ENCODE peak calls at places on chromosomes 16 and 17, in five cellular contexts. T, F, C, H and A are unnamed samples. For H3K27me3 and H3K4me1, the result is how much of the 10 kb centered on the place peaks cover.

GRCh38 chr17:44383861-44384260 is 5.6 kb downstream of the ITGA2B start:
- DNase-seq in T (no peak), F (peak), C (no peak), H (no peak), A (no peak)

GRCh38 chr16:57889111-57889510 is 81.8 kb downstream of the CNGB1 start:
- DNase-seq in T (no peak), F (no peak), C (no peak), H (no peak), A (no peak)

GRCh38 chr17:82772026-82772425 is 20.2 kb downstream of the TBCD start:
- DNase-seq in T (no peak), F (no peak), C (peak), H (no peak), A (peak)

GRCh38 chr17:77038860-77039555 is 101.8 kb upstream of the SEC14L1 start:
- DNase-seq in T (no peak), F (peak), C (no peak), H (no peak), A (no peak)

GRCh38 chr17:38705523-38705802 is 390 bp downstream of the MLLT6 start:
- DNase-seq in T (no peak), F (no peak), C (no peak), H (no peak), A (no peak)

GRCh38 chr16:14564881-14565687 is 65.0 kb downstream of the PARN start:
- DNase-seq in T (no peak), F (no peak), C (peak), H (peak), A (peak)

GRCh38 chr16:83393196-83393981 is 414.4 kb upstream of the HSBP1 start:
- DNase-seq in T (no peak), F (no peak), C (peak), H (peak), A (no peak)

GRCh38 chr16:11705311-11705710 is 37.1 kb downstream of the SNN start:
- DNase-seq in T (no peak), F (no peak), C (no peak), H (no peak), A (no peak)

GRCh38 chr17:17985153-17985552 is 12.5 kb downstream of the DRC3 start:
- DNase-seq in T (no peak), F (no peak), C (no peak), H (no peak), A (no peak)

GRCh38 chr17:8680402-8680801 is 49.9 kb upstream of the MYH10 start:
- DNase-seq in T (no peak), F (no peak), C (no peak), H (no peak), A (no peak)

GRCh38 chr17:65228734-65229390 is 91.7 kb downstream of the RGS9 start:
- DNase-seq in T (peak), F (no peak), C (peak), H (no peak), A (peak)

GRCh38 chr17:2904135-2904534 is 107.9 kb downstream of the RAP1GAP2 start:
- DNase-seq in T (no peak), F (no peak), C (no peak), H (peak), A (peak)

GRCh38 chr17:66947311-66947710 is 17.2 kb upstream of the CACNG4 start:
- DNase-seq in T (no peak), F (no peak), C (no peak), H (no peak), A (no peak)

GRCh38 chr17:59427996-59428395 is 96.5 kb downstream of the YPEL2 start:
- DNase-seq in T (no peak), F (no peak), C (no peak), H (no peak), A (no peak)

GRCh38 chr16:25838724-25839186 is 147.0 kb downstream of the HS3ST4 start:
- DNase-seq in T (peak), F (no peak), C (peak), H (peak), A (peak)

GRCh38 chr16:15650698-15651161 is 685 bp downstream of the NDE1 start:
- DNase-seq in T (peak), F (peak), C (peak), H (peak), A (peak)

GRCh38 chr17:64148017-64148631 is 18.2 kb upstream of the ERN1 start:
- DNase-seq in T (no peak), F (no peak), C (peak), H (peak), A (no peak)

GRCh38 chr17:52170963-52171572 is 12.6 kb upstream of the CA10 start:
- DNase-seq in T (no peak), F (no peak), C (peak), H (peak), A (peak)

GRCh38 chr17:38980455-38981217 is 13.4 kb upstream of the FBXO47 start:
- DNase-seq in T (no peak), F (no peak), C (no peak), H (no peak), A (no peak)

GRCh38 chr17:64091116-64091515 is 38.8 kb downstream of the ERN1 start:
- DNase-seq in T (peak), F (no peak), C (peak), H (no peak), A (no peak)

GRCh38 chr17:53141731-53142130 is 681.0 kb upstream of the KIF2B start:
- DNase-seq in T (no peak), F (no peak), C (no peak), H (no peak), A (no peak)

GRCh38 chr16:984736-985135 is 3.2 kb downstream of the SOX8 start:
- DNase-seq in T (no peak), F (no peak), C (no peak), H (no peak), A (no peak)

GRCh38 chr17:71438631-71439146 is 682.1 kb upstream of the SOX9 start:
- DNase-seq in T (no peak), F (no peak), C (peak), H (no peak), A (no peak)

GRCh38 chr17:60161598-60162330 is 12.0 kb downstream of the CA4 start:
- DNase-seq in T (no peak), F (no peak), C (no peak), H (no peak), A (no peak)

GRCh38 chr17:63446981-63447687 is 1.0 kb upstream of the CYB561 start:
- DNase-seq in T (peak), F (no peak), C (peak), H (no peak), A (peak)

GRCh38 chr16:67641779-67642708 is 2.9 kb upstream of the CARMIL2 start:
- DNase-seq in T (no peak), F (peak), C (peak), H (peak), A (peak)

GRCh38 chr16:24070851-24071250 is 185.3 kb upstream of the CACNG3 start:
- DNase-seq in T (peak), F (no peak), C (peak), H (peak), A (peak)

GRCh38 chr17:38710985-38711384 is 5.9 kb downstream of the MLLT6 start:
- DNase-seq in T (no peak), F (no peak), C (no peak), H (no peak), A (no peak)

GRCh38 chr16:54875443-54875842 is 55.2 kb upstream of the IRX5 start:
- DNase-seq in T (no peak), F (no peak), C (no peak), H (no peak), A (no peak)

GRCh38 chr17:77899494-77899893 is 59.0 kb upstream of the TNRC6C start:
- DNase-seq in T (no peak), F (peak), C (no peak), H (peak), A (no peak)

GRCh38 chr16:25707982-25708583 is 16.3 kb downstream of the HS3ST4 start:
- DNase-seq in T (no peak), F (no peak), C (peak), H (peak), A (peak)

GRCh38 chr17:63514974-63515373 is 8.2 kb upstream of the KCNH6 start:
- DNase-seq in T (no peak), F (no peak), C (no peak), H (peak), A (no peak)

GRCh38 chr17:1188812-1189211 is 9.0 kb upstream of the ABR start:
- DNase-seq in T (no peak), F (peak), C (no peak), H (peak), A (no peak)

GRCh38 chr16:73056383-73056782 is 8.5 kb upstream of the ZFHX3 start:
- DNase-seq in T (no peak), F (peak), C (no peak), H (no peak), A (no peak)

GRCh38 chr17:2237521-2237921 is 66.1 kb downstream of the SMG6 start:
- DNase-seq in T (no peak), F (no peak), C (no peak), H (no peak), A (no peak)

GRCh38 chr17:67392111-67392510 is 15.0 kb downstream of the PITPNC1 start:
- DNase-seq in T (no peak), F (no peak), C (no peak), H (no peak), A (no peak)

GRCh38 chr16:1779741-1780676 is 2.4 kb downstream of the SPSB3 start:
- DNase-seq in T (no peak), F (no peak), C (no peak), H (no peak), A (no peak)

GRCh38 chr17:56148333-56148732 is 4.9 kb upstream of the ANKFN1 start:
- DNase-seq in T (no peak), F (no peak), C (no peak), H (no peak), A (peak)

GRCh38 chr17:71769850-71770249 is 351.0 kb upstream of the SOX9 start:
- DNase-seq in T (no peak), F (no peak), C (no peak), H (no peak), A (no peak)

GRCh38 chr17:28494445-28495188 is 11.5 kb upstream of the FOXN1 start:
- DNase-seq in T (peak), F (peak), C (peak), H (peak), A (no peak)
- H3K27me3 ChIP-seq in T (under half), F (under half), C (under half), H (under half), A (under half)

GRCh38 chr16:89380681-89381080 is 109.7 kb downstream of the ANKRD11 start:
- DNase-seq in T (no peak), F (peak), C (no peak), H (no peak), A (no peak)

GRCh38 chr16:89384282-89384681 is 106.1 kb downstream of the ANKRD11 start:
- DNase-seq in T (no peak), F (no peak), C (no peak), H (no peak), A (no peak)

GRCh38 chr16:89385712-89386111 is 104.6 kb downstream of the ANKRD11 start:
- DNase-seq in T (no peak), F (no peak), C (no peak), H (no peak), A (no peak)

GRCh38 chr16:89381788-89382187 is 108.6 kb downstream of the ANKRD11 start:
- DNase-seq in T (no peak), F (no peak), C (no peak), H (no peak), A (no peak)

DNA sequence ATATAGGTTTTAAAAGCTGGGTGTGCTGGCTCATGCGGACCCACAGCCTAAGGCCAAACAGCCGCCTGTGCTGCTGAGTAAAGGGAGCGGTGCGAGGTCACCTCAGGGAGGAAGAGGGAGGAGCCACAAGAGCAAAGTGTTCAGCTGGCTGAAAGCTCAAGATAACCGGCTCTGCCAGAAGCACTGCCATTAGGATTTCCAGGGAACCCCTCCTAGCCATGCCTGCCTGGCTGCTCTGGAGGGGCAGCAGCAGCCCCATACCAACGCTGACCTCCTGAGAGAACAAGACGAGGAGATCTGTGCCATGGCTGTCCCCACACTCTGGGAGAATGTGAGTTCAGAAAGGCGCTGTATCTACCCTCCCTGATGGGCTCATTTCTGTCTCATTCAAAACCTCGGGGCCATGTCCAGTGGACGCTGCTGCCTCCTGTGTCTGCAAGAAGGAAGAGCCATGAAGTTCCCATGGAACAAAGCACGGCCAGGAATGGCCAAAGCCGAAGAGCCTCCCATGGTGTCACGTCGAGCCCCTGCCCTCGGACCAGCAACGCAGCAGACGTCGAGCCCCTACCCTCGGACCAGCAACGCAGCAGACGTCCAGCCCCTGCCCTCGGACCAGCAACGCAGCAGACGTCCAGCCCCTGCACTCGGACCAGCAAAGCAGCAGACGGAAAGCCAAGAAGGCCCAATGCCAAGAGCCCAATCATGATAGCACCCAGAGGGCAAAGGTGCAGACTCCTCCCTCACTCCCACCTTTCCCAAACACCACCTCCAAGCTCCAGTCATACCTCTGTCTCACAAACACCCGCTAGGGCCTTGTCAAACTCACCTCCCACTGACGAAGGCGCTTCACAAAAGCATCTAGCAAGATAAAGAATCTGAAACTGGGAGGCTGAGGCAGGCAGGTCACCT is 107.0 kb downstream of the ANKRD11 start:
- DNase-seq in T (no peak), F (peak), C (peak), H (no peak), A (peak)
- H3K27ac ChIP-seq in T (no peak), F (no peak), C (peak), H (no peak), A (peak)

GRCh38 chr16:29815793-29816693 is at the start of gene PAGR1:
- DNase-seq in T (peak), F (peak), C (peak), H (peak), A (peak)
- H3K4me1 ChIP-seq in T (half or more), F (under half), C (under half), H (half or more), A (under half)

GRCh38 chr17:48567209-48567608 is 10.9 kb downstream of the HOXB4 start:
- DNase-seq in T (no peak), F (no peak), C (no peak), H (no peak), A (no peak)
- H3K27me3 ChIP-seq in T (under half), F (under half), C (under half), H (under half), A (under half)

DNA sequence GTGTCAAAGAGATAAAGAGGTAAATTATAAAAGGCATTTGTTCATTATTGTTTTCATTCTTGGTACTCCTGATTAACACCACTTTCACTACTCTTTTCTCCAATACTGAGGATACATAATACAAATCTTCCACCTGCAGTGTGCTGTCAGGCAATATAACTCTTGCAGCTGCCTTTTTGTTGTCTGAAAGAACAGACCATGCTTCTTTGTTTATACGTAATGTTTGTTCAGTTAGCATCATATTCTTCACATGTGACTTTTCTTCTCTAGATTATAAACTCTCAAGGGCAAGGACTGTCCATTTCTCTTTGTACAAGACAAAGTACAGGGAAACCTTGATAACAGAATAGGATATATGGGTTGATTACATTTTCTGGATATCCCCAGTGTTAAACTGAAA is 14.2 kb upstream of the ABCC11 start:
- DNase-seq in T (no peak), F (no peak), C (no peak), H (no peak), A (no peak)
- H3K27ac ChIP-seq in T (no peak), F (no peak), C (no peak), H (no peak), A (no peak)

GRCh38 chr17:6449307-6449706 is 5.1 kb downstream of the PIMREG start:
- DNase-seq in T (no peak), F (peak), C (no peak), H (no peak), A (no peak)

GRCh38 chr17:6452471-6453266 is 8.4 kb downstream of the PIMREG start:
- DNase-seq in T (no peak), F (no peak), C (no peak), H (no peak), A (no peak)

GRCh38 chr17:6448473-6448872 is 4.2 kb downstream of the PIMREG start:
- DNase-seq in T (no peak), F (no peak), C (no peak), H (no peak), A (no peak)

GRCh38 chr17:6453279-6454024 is 9.2 kb downstream of the PIMREG start:
- DNase-seq in T (no peak), F (peak), C (no peak), H (no peak), A (no peak)

GRCh38 chr17:6450926-6451717 is 6.9 kb downstream of the PIMREG start:
- DNase-seq in T (no peak), F (no peak), C (no peak), H (peak), A (no peak)
- H3K4me1 ChIP-seq in T (under half), F (under half), C (under half), H (under half), A (under half)

GRCh38 chr17:79218825-79219200 is 144.2 kb downstream of the ENGASE start:
- DNase-seq in T (no peak), F (no peak), C (no peak), H (no peak), A (no peak)
- H3K27me3 ChIP-seq in T (under half), F (under half), C (half or more), H (under half), A (under half)

DNA sequence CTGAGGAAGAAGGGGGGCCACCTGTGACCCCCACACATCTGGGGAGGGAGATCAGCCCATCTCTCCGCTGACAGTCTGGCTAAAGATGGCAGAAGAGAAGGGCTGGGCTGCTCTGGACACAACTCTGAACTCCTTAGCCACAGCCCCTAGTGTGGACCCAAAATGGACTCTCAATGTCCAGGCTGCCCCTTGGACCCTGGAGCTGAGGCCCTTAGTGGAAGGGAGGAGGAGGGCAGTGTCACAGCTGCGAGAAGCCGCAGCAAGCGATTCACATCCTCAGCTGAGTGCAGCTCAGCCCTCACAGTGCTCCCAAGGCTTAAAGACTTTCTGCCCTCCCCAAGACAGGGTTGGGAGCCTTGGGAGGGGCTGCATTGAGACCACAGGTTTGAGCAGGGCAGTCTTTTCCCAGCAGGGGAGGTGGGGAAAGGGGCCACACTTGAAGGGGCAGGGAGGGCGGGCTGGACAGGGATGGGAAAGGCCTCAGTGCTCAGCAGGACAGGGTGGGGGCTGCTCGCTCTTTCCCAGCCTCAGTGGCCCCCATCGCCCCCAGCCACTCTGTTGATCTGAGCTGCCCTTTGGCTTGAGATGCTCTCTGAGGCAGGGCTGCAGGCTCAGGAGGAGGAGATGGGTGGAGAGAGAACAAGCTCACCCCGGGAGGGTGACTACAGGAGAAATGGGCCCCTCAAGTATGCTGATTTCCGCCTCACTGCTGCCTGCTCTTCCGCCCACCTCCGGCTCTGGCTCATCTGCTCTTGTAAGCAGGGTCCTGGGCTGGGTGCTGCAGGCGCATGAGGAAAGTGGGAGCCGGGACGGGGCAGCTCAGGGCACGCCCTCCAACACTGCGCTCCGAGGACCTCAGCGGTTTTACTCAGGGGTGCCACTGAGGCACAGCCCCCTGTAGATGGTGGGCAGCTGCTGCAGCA is 50.9 kb upstream of the MTSS2 start:
- DNase-seq in T (no peak), F (no peak), C (no peak), H (no peak), A (no peak)
- H3K27ac ChIP-seq in T (no peak), F (peak), C (no peak), H (no peak), A (peak)

GRCh38 chr17:68909066-68909465 is 46.1 kb downstream of the ABCA8 start:
- DNase-seq in T (no peak), F (no peak), C (peak), H (peak), A (peak)
- H3K4me1 ChIP-seq in T (under half), F (under half), C (under half), H (under half), A (under half)

GRCh38 chr16:86051376-86052114 is 152.6 kb downstream of the IRF8 start:
- DNase-seq in T (no peak), F (no peak), C (no peak), H (no peak), A (no peak)
- H3K27me3 ChIP-seq in T (under half), F (under half), C (half or more), H (under half), A (under half)